ENCODE peak calls at places on chromosomes 5 and 9, in four cellular contexts. E, G, B and F are unnamed samples.

GRCh38 chr5:7802855-7803254 is 48.1 kb downstream of the CFAP90 start:
- DNase-seq in B (no peak), E (no peak), G (no peak), F (no peak)

GRCh38 chr9:5586391-5586802 is 42.5 kb upstream of the RIC1 start:
- DNase-seq in E (peak), B (no peak), G (no peak), F (no peak)

GRCh38 chr9:6870149-6870548 is 112.4 kb downstream of the KDM4C start:
- DNase-seq in B (no peak), E (no peak), G (no peak), F (no peak)

GRCh38 chr5:165624547-165624946 is 2119.1 kb downstream of the MAT2B start:
- DNase-seq in G (no peak), E (no peak), B (no peak), F (no peak)

GRCh38 chr9:115615821-115616665 is 498.1 kb upstream of the TNC start:
- DNase-seq in B (no peak), E (peak), G (no peak), F (no peak)

GRCh38 chr9:98913044-98913443 is 30.7 kb upstream of the COL15A1 start:
- DNase-seq in B (no peak), E (no peak), G (no peak), F (no peak)

GRCh38 chr5:102910240-102911226 is 155.4 kb downstream of the PAM start:
- DNase-seq in E (peak), G (no peak), B (no peak), F (no peak)

GRCh38 chr5:7773178-7773577 is 77.8 kb downstream of the CFAP90 start:
- DNase-seq in G (no peak), E (no peak), B (no peak), F (no peak)

GRCh38 chr5:137300411-137301240 is 198.5 kb downstream of the SPOCK1 start:
- DNase-seq in B (no peak), E (no peak), G (no peak), F (no peak)

GRCh38 chr5:157511656-157512644 is 51.9 kb downstream of the NIPAL4 start:
- DNase-seq in G (no peak), B (peak), E (peak), F (no peak)

GRCh38 chr5:96781734-96782064 is 26.0 kb downstream of the ERAP1 start:
- DNase-seq in E (no peak), G (no peak), B (no peak), F (no peak)

GRCh38 chr5:41856644-41857491 is 13.4 kb downstream of the OXCT1 start:
- DNase-seq in E (no peak), G (peak), B (no peak), F (peak)

GRCh38 chr5:124744170-124744911 is 2.1 kb downstream of the ZNF608 start:
- DNase-seq in B (peak), E (no peak), G (no peak), F (peak)

GRCh38 chr5:111197523-111197922 is 26.7 kb upstream of the CAMK4 start:
- DNase-seq in G (no peak), E (no peak), B (no peak), F (peak)

GRCh38 chr9:32128546-32128945 is 255.9 kb upstream of the ACO1 start:
- DNase-seq in B (no peak), E (no peak), G (no peak), F (peak)

GRCh38 chr5:89417990-89418820 is 535.2 kb upstream of the MEF2C start:
- DNase-seq in G (no peak), E (no peak), B (no peak), F (no peak)

GRCh38 chr5:73654171-73654811 is 28.3 kb downstream of the ARHGEF28 start:
- DNase-seq in B (no peak), G (no peak), E (no peak), F (no peak)

GRCh38 chr9:78775211-78775610 is 478.3 kb downstream of the PSAT1 start:
- DNase-seq in B (no peak), E (no peak), G (no peak), F (no peak)

GRCh38 chr5:120297621-120298020 is 166.5 kb upstream of the PRR16 start:
- DNase-seq in E (no peak), B (no peak), G (no peak), F (no peak)

GRCh38 chr9:129696803-129697110 is 31.3 kb downstream of the PRRX2 start:
- DNase-seq in G (no peak), E (no peak), B (no peak), F (no peak)

GRCh38 chr5:38338455-38338854 is 80.1 kb downstream of the EGFLAM start:
- DNase-seq in E (no peak), G (no peak), B (no peak), F (no peak)

GRCh38 chr9:106228861-106229260 is 534.5 kb downstream of the TMEM38B start:
- DNase-seq in G (no peak), B (no peak), E (no peak), F (no peak)

GRCh38 chr9:12716823-12717222 is 23.6 kb downstream of the TYRP1 start:
- DNase-seq in E (no peak), B (no peak), G (no peak), F (no peak)

GRCh38 chr5:179762781-179763176 is 30.2 kb downstream of the MAML1 start:
- DNase-seq in B (no peak), E (peak), G (no peak), F (no peak)

GRCh38 chr9:133832836-133833235 is 94.7 kb upstream of the SARDH start:
- DNase-seq in B (no peak), G (no peak), E (no peak), F (no peak)

GRCh38 chr9:80968611-80969010 is 720.7 kb downstream of the TLE1 start:
- DNase-seq in G (no peak), E (no peak), B (no peak), F (no peak)

GRCh38 chr9:129671519-129671918 is 6.1 kb downstream of the PRRX2 start:
- DNase-seq in B (no peak), G (no peak), E (no peak), F (no peak)

GRCh38 chr5:143664623-143665022 is 147.3 kb upstream of the HMHB1 start:
- DNase-seq in B (no peak), E (no peak), G (no peak), F (no peak)

GRCh38 chr5:107570805-107571531 is 99.8 kb downstream of the EFNA5 start:
- DNase-seq in E (no peak), B (no peak), G (peak), F (peak)

GRCh38 chr5:132309679-132310078 is 15.5 kb downstream of the SLC22A4 start:
- DNase-seq in E (no peak), G (no peak), B (no peak), F (no peak)

GRCh38 chr9:126131066-126132010 is 195.3 kb upstream of the MVB12B start:
- DNase-seq in G (no peak), E (no peak), B (no peak), F (no peak)

GRCh38 chr5:136364307-136364706 is 1.0 kb downstream of the TRPC7 start:
- DNase-seq in E (no peak), G (no peak), B (no peak), F (no peak)

GRCh38 chr9:110049699-110050450 is 158.1 kb downstream of the C9orf152 start:
- DNase-seq in G (no peak), E (no peak), B (no peak), F (peak)

GRCh38 chr5:115589043-115589442 is 13.2 kb downstream of the TICAM2 start:
- DNase-seq in E (no peak), B (no peak), G (no peak), F (no peak)

GRCh38 chr5:136622737-136623136 is 257.4 kb upstream of the TRPC7 start:
- DNase-seq in E (no peak), G (no peak), B (no peak), F (no peak)

GRCh38 chr9:129352157-129352870 is 174.3 kb upstream of the IER5L start:
- DNase-seq in E (no peak), G (no peak), B (no peak), F (peak)

GRCh38 chr5:125120012-125120411 is 373.6 kb upstream of the ZNF608 start:
- DNase-seq in B (no peak), G (no peak), E (no peak), F (no peak)

GRCh38 chr9:87850405-87850804 is 32.3 kb upstream of the SPATA31E1 start:
- DNase-seq in E (peak), B (no peak), G (no peak), F (no peak)

DNA sequence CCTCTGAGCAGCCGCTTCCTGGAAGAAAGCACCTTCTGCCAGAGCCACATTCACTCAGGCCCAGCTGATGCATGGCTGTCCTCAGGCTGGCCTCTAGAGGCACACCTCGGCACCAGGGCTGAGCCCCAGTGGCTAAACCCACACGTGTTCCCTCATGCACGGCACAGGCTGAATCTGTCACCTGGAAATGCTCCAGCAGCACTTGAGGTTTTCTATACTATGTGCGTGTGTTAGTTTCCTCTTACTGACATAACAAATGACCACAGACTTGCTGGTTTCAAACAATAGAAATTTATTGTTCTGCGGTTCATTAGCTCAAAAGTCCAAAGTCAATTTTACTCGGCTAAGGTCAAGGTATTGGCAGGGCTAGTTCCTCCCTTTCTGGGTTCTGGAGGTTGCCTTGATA is 141.4 kb downstream of the LRRC70 start:
- DNase-seq in E (no peak), B (no peak), G (no peak), F (peak)
- TF ChIP-seq CTCF in E (peak), B (no peak), G (no peak), F (peak)

GRCh38 chr5:31661257-31661656 is 22.3 kb downstream of the PDZD2 start:
- DNase-seq in B (no peak), E (no peak), G (no peak), F (no peak)

GRCh38 chr5:31663519-31663918 is 24.6 kb downstream of the PDZD2 start:
- DNase-seq in E (no peak), G (no peak), B (no peak), F (no peak)

DNA sequence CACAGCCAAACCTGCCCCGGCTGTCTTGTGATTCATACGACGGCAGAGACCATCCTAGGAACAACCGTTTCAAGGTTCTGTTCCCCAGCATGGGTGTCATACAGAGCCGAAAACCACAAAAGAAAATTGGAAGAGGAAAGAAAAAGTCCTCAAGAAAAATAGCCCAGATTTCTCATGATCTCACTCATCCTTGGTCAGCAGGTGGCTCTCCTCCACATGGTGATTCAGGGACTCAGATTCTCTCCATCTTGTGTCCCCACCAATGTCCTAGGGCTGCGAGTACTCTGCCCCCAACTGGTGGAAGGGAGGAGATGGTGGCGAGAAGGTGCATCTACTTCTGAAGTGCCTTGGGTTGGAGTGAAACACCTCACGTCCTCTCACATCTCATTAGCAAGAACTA is 25.6 kb downstream of the PDZD2 start:
- DNase-seq in E (no peak), G (no peak), B (no peak), F (no peak)
- TF ChIP-seq CTCF in E (no peak), G (no peak), B (no peak), F (peak)

GRCh38 chr5:80124519-80124918 is 89.4 kb downstream of the THBS4 start:
- DNase-seq in G (no peak), B (no peak), E (no peak), F (no peak)

GRCh38 chr5:80127037-80127642 is 92.0 kb downstream of the THBS4 start:
- DNase-seq in E (no peak), B (no peak), G (no peak), F (no peak)

GRCh38 chr5:80124111-80124510 is 89.0 kb downstream of the THBS4 start:
- DNase-seq in B (no peak), E (no peak), G (no peak), F (no peak)

GRCh38 chr5:80125022-80125961 is 90.1 kb downstream of the THBS4 start:
- DNase-seq in B (no peak), E (no peak), G (no peak), F (no peak)

GRCh38 chr5:80125962-80126480 is 90.9 kb downstream of the THBS4 start:
- DNase-seq in E (peak), G (no peak), B (no peak), F (no peak)
- TF ChIP-seq CTCF in E (no peak), G (no peak), B (no peak), F (no peak)

DNA sequence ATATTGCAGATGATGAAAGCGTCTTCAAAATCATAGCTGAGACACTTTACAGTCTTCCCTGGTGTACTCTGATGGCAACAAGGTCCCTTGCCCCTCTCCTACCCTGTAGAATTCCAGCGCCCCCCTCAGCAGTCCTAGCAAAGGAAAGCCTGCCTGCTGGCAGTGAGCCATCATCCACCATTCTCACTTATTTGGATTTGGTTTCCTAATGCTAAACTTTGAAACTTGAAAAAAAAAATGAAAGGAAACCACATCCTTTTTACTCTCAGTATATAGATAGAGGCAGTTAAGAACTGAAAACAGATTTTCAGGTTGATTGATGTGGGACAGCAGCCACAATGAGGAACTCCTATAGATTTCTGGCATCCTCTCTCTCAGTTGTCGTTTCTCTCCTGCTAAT is at the start of gene GZMA:
- DNase-seq in E (no peak), G (peak), B (no peak), F (no peak)
- TF ChIP-seq CTCF in E (no peak), G (no peak), B (no peak), F (no peak)

DNA sequence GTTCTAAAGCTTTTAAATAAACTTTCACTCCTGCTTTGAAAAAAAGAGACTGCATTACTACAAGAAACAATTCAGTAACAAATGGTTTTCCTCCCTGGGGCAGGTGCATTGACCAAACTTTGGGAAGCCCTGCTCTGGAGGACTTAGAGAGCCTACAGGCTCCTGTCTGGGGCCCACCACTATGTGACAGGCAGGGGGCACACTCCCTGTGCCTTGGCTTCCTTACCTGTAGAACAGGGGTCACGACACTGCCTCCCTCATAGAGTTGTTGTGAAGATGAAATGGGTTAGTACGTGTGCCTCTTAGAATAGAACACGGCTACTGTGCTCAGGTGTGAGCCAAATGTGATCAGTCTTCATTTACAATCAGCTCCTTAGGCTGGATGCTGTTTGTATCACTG is 130.1 kb downstream of the GPBP1 start:
- DNase-seq in B (no peak), E (no peak), G (no peak), F (no peak)
- TF ChIP-seq CTCF in B (no peak), E (no peak), G (no peak), F (no peak)